ENCODE peak calls at places on chromosomes 16 and 17, in four cellular contexts. T is K562, J is GM12878, V is HepG2. M is an unnamed sample.

GRCh38 chr17:38428150-38428642 is at the start of gene ARHGAP23:
- DNase-seq in T (peak), V (no peak), J (no peak), M (no peak)

GRCh38 chr17:31392856-31393748 is 1.6 kb downstream of the RAB11FIP4 start:
- DNase-seq in T (no peak), V (no peak), J (no peak), M (no peak)

GRCh38 chr17:42287305-42288077 is 807 bp upstream of the STAT5A start:
- DNase-seq in J (peak), V (no peak), T (no peak), M (no peak)

GRCh38 chr16:68452176-68452575 is 3.9 kb upstream of the SMPD3 start:
- DNase-seq in J (no peak), V (no peak), T (no peak), M (no peak)

GRCh38 chr17:82950525-82951102 is 110.8 kb upstream of the ZNF750 start:
- DNase-seq in J (no peak), T (no peak), V (no peak), M (no peak)

GRCh38 chr16:1050921-1051320 is 21.6 kb upstream of the SSTR5 start:
- DNase-seq in J (no peak), V (no peak), T (no peak), M (no peak)

GRCh38 chr17:40511136-40511535 is 9.7 kb upstream of the TNS4 start:
- DNase-seq in T (no peak), V (no peak), J (no peak), M (no peak)

GRCh38 chr17:7858487-7858832 is 657 bp downstream of the CYB5D1 start:
- DNase-seq in V (peak), J (no peak), T (peak), M (peak)

GRCh38 chr16:11079657-11080187 is 135.4 kb downstream of the CLEC16A start:
- DNase-seq in V (no peak), T (no peak), J (no peak), M (no peak)

GRCh38 chr16:4494746-4495490 is 18.7 kb downstream of the HMOX2 start:
- DNase-seq in J (no peak), T (no peak), V (no peak), M (no peak)

GRCh38 chr16:11379420-11379819 is 34.2 kb downstream of the RMI2 start:
- DNase-seq in J (peak), V (no peak), T (no peak), M (no peak)

GRCh38 chr17:79777166-79777843 is 643 bp upstream of the CBX2 start:
- DNase-seq in V (peak), T (peak), J (no peak), M (no peak)

GRCh38 chr16:84026601-84027000 is 16.0 kb downstream of the SLC38A8 start:
- DNase-seq in T (no peak), J (no peak), V (no peak), M (no peak)

GRCh38 chr16:87836844-87837581 is 32.3 kb downstream of the SLC7A5 start:
- DNase-seq in T (no peak), V (no peak), J (no peak), M (no peak)

GRCh38 chr17:41631025-41631889 is 6.9 kb upstream of the KRT17 start:
- DNase-seq in V (no peak), T (no peak), J (no peak), M (no peak)

GRCh38 chr17:58755269-58755576 is 431 bp upstream of the PPM1E start:
- DNase-seq in T (no peak), J (no peak), V (no peak), M (no peak)

GRCh38 chr16:75624921-75625334 is 1.8 kb upstream of the ADAT1 start:
- DNase-seq in V (peak), J (no peak), T (peak), M (no peak)

GRCh38 chr16:30958164-30959083 is 870 bp downstream of the SETD1A start:
- DNase-seq in J (no peak), T (peak), V (peak), M (peak)

DNA sequence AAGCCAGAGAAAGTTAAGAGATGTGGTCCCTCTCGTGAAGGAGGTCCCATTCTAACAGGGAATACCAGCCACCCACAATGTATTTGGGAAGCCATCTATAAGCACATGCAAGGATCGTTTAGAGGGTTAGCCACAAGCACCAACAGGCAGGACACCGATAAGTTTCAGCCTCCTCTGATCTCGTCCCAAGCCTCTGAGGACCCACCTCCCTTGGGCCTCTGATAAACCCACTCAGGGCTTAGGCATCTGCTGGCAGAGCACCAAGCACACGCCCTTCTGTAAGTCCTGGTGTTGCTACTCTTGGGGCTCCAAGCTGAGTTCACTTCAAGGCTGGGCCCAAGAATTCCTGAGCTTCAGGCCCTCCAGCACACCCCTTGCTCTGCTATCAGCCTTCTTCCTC is 5.4 kb upstream of the PNPO start:
- DNase-seq in V (no peak), T (peak), J (no peak), M (no peak)
- TF ChIP-seq TARDBP in V (no peak), T (no peak), J (no peak), M (no peak)

DNA sequence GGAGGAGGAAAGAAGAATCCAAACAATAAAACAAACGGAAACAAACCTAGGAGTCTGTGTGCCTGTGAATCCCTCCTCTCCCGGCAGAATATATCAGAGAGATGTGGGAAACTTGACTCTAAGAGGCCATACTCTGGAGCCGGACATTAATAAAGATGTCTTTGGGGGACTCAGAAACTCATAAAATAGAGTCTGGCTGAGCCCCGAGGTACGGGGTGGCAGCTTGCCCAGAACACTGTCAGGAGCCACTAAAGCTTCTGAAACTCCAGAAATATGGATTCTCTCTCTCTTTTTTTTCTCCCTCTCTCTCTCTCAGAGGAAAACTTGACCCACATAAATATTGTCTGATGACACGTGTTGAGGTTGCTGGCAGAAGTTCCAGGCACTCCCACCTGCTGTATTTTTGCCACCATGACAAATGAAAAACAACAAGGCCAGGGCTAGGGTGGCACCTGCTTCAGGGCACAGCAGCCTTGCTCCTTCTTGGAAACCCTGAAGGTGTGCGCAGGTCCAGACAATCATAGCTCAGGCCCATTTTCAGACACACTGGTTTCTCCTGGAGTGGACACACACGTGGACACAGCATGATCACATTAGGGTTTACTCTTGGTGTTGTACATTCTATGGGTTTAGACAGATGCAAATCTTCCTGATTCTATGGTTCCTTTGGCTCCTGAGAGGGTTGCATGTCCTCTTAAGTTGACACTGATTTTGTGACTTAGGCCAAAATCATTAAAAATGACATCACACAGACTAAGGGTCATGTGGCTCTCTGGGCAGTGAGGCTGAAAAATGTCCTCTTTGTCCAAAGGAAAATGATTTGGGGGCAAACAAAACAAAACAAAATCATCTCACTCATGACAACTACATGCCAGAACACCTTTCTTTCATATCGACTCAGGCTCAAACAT is 282.6 kb upstream of the IRX3 start:
- DNase-seq in T (no peak), V (no peak), J (no peak), M (no peak)
- TF ChIP-seq TARDBP in T (no peak), V (no peak), J (no peak), M (no peak)

GRCh38 chr16:19583665-19584300 is 28.3 kb downstream of the VPS35L start:
- DNase-seq in J (no peak), V (peak), T (peak), M (peak)
- TF ChIP-seq TARDBP in J (no peak), V (no peak), T (no peak), M (no peak)

DNA sequence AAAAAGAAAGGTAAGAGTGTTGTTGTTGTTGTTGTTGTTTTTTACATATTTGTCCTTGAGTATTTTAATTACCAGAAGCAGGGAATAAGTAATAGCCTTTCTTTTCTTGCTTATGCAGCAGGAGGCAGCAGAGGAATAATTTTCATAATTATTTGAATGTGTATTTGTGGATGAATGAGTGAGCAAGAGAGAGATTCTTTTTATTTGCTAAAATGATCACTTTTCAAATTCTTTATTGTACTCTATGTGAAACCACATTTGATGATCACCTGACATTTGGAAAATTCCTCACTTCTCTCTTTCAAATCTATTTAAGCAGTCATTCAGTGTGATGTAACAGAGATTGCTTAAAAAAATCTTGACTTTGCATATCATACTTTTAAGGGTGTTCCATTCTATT is 223.6 kb downstream of the BCAS3 start:
- DNase-seq in T (no peak), V (no peak), J (no peak), M (no peak)
- TF ChIP-seq TARDBP in T (no peak), V (no peak), J (no peak), M (no peak)

GRCh38 chr17:17151541-17151940 is 54.6 kb downstream of the PLD6 start:
- DNase-seq in J (no peak), T (no peak), V (no peak), M (no peak)
- TF ChIP-seq TARDBP in J (no peak), T (no peak), V (no peak), M (no peak)

GRCh38 chr16:56547120-56547948 is 17.5 kb upstream of the MT4 start:
- DNase-seq in V (no peak), J (no peak), T (no peak), M (no peak)
- TF ChIP-seq TARDBP in V (no peak), J (no peak), T (no peak), M (no peak)

M was measured in HEK293T.